ENCODE peak calls at places on chromosome 1, in four cellular contexts. One of them, this sample, is unnamed. For H3K9me2, the result is how much of the 10 kb centered on the place peaks cover.

GRCh38 chr1:240500681-240501080 is 111.3 kb downstream of the GREM2 start:
- DNase-seq in Karpas-422: no peak
- DNase-seq in OCI-LY7: no peak
- DNase-seq in PC-3: no peak
- DNase-seq in this sample: no peak

GRCh38 chr1:91948501-91949355 is 473 bp upstream of the BRDT start:
- DNase-seq in Karpas-422: no peak
- DNase-seq in OCI-LY7: no peak
- DNase-seq in PC-3: no peak
- DNase-seq in this sample: no peak

GRCh38 chr1:21839337-21840037 is 27.4 kb downstream of the LDLRAD2 start:
- DNase-seq in OCI-LY7: no peak
- DNase-seq in Karpas-422: no peak
- DNase-seq in PC-3: no peak
- DNase-seq in this sample: no peak

GRCh38 chr1:27436204-27437159 is 44.1 kb downstream of the GPR3 start:
- DNase-seq in OCI-LY7: peak
- DNase-seq in PC-3: peak
- DNase-seq in Karpas-422: peak
- DNase-seq in this sample: peak

GRCh38 chr1:56715161-56715560 is 70.0 kb downstream of the PRKAA2 start:
- DNase-seq in OCI-LY7: no peak
- DNase-seq in Karpas-422: no peak
- DNase-seq in PC-3: peak
- DNase-seq in this sample: peak

GRCh38 chr1:41529621-41530395 is 45.3 kb upstream of the EDN2 start:
- DNase-seq in Karpas-422: no peak
- DNase-seq in OCI-LY7: no peak
- DNase-seq in PC-3: no peak
- DNase-seq in this sample: no peak

GRCh38 chr1:29478046-29478791 is 241.9 kb downstream of the PTPRU start:
- DNase-seq in OCI-LY7: no peak
- DNase-seq in Karpas-422: no peak
- DNase-seq in PC-3: no peak
- DNase-seq in this sample: no peak

GRCh38 chr1:56414728-56415224 is 164.6 kb downstream of the PLPP3 start:
- DNase-seq in PC-3: peak
- DNase-seq in Karpas-422: no peak
- DNase-seq in OCI-LY7: no peak
- DNase-seq in this sample: peak

GRCh38 chr1:85372683-85373446 is 92.1 kb downstream of the DDAH1 start:
- DNase-seq in PC-3: no peak
- DNase-seq in OCI-LY7: no peak
- DNase-seq in Karpas-422: no peak
- DNase-seq in this sample: no peak

GRCh38 chr1:174000274-174000852 is 21.8 kb downstream of the RC3H1 start:
- DNase-seq in OCI-LY7: no peak
- DNase-seq in PC-3: no peak
- DNase-seq in Karpas-422: no peak
- DNase-seq in this sample: no peak

GRCh38 chr1:199311478-199312242 is 672.8 kb downstream of the PTPRC start:
- DNase-seq in OCI-LY7: no peak
- DNase-seq in Karpas-422: no peak
- DNase-seq in PC-3: no peak
- DNase-seq in this sample: no peak

GRCh38 chr1:151340870-151341754 is 5.9 kb downstream of the RFX5 start:
- DNase-seq in PC-3: peak
- DNase-seq in OCI-LY7: peak
- DNase-seq in Karpas-422: peak
- DNase-seq in this sample: peak

GRCh38 chr1:226798427-226799411 is 59.6 kb upstream of the ITPKB start:
- DNase-seq in OCI-LY7: peak
- DNase-seq in PC-3: no peak
- DNase-seq in Karpas-422: no peak
- DNase-seq in this sample: no peak

GRCh38 chr1:18384477-18384876 is 96.3 kb upstream of the KLHDC7A start:
- DNase-seq in PC-3: no peak
- DNase-seq in Karpas-422: no peak
- DNase-seq in OCI-LY7: no peak
- DNase-seq in this sample: no peak

GRCh38 chr1:216183007-216183406 is 240.2 kb downstream of the USH2A start:
- DNase-seq in PC-3: peak
- DNase-seq in OCI-LY7: no peak
- DNase-seq in Karpas-422: no peak
- DNase-seq in this sample: no peak

GRCh38 chr1:226034482-226034881 is 28.0 kb upstream of the H3-3A start:
- DNase-seq in OCI-LY7: no peak
- DNase-seq in Karpas-422: no peak
- DNase-seq in PC-3: peak
- DNase-seq in this sample: no peak

GRCh38 chr1:53295746-53296722 is 31.8 kb downstream of the LRP8 start:
- DNase-seq in OCI-LY7: no peak
- DNase-seq in PC-3: no peak
- DNase-seq in Karpas-422: no peak
- DNase-seq in this sample: no peak

GRCh38 chr1:152535774-152536173 is 21.5 kb downstream of the CRCT1 start:
- DNase-seq in OCI-LY7: no peak
- DNase-seq in Karpas-422: no peak
- DNase-seq in PC-3: no peak
- DNase-seq in this sample: no peak

GRCh38 chr1:152537496-152537895 is 23.2 kb downstream of the CRCT1 start:
- DNase-seq in Karpas-422: no peak
- DNase-seq in OCI-LY7: no peak
- DNase-seq in PC-3: no peak
- DNase-seq in this sample: no peak

GRCh38 chr1:152543808-152544207 is 22.8 kb downstream of the LCE3E start:
- DNase-seq in OCI-LY7: peak
- DNase-seq in Karpas-422: peak
- DNase-seq in PC-3: peak
- DNase-seq in this sample: no peak

GRCh38 chr1:152539901-152540300 is 25.6 kb downstream of the CRCT1 start:
- DNase-seq in Karpas-422: no peak
- DNase-seq in PC-3: no peak
- DNase-seq in OCI-LY7: no peak
- DNase-seq in this sample: no peak
- H3K9me2 ChIP-seq in Karpas-422: under half
- H3K9me2 ChIP-seq in PC-3: under half
- H3K9me2 ChIP-seq in OCI-LY7: under half
- H3K9me2 ChIP-seq in this sample: under half

GRCh38 chr1:109112056-109112651 is 1.8 kb upstream of the ELAPOR1 start:
- DNase-seq in OCI-LY7: peak
- DNase-seq in PC-3: peak
- DNase-seq in Karpas-422: peak
- DNase-seq in this sample: peak

GRCh38 chr1:109111386-109112055 is 2.4 kb upstream of the ELAPOR1 start:
- DNase-seq in Karpas-422: no peak
- DNase-seq in PC-3: no peak
- DNase-seq in OCI-LY7: no peak
- DNase-seq in this sample: no peak

GRCh38 chr1:109109906-109110305 is 4.0 kb upstream of the ELAPOR1 start:
- DNase-seq in OCI-LY7: no peak
- DNase-seq in PC-3: no peak
- DNase-seq in Karpas-422: no peak
- DNase-seq in this sample: no peak

GRCh38 chr1:109113787-109114568 is at the start of gene ELAPOR1:
- DNase-seq in Karpas-422: peak
- DNase-seq in OCI-LY7: no peak
- DNase-seq in PC-3: peak
- DNase-seq in this sample: no peak

DNA sequence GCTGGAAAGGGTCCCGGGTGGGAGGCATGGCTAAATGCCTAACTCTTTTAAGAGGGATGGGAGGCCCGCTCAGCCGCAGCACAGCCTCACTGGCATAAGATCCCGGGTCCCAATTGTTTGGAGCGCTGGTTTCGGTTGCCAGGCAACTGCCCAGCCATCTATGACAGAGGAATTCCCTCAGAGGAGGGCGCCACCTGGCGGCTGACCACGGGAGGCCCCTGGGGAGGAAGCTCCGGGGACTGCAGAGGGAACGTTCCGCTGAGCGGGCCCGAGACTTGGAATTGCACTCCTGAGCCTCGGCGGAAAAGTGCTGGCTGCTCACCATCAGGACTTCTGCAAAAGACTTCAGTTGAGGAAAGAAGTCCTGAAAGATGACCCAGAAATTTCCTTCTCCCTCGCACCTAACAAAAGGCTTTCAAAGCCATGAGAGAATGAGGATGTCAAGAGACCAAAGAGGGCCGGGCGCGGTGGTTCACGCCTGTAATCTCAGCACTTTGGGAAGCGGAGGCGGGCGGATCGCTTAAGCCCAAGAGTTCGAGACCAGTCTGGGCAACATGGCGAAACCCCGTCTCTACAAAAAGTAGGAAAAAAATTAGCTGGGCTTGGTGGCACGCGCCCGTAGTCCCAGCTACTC is 1.1 kb upstream of the ELAPOR1 start:
- DNase-seq in Karpas-422: peak
- DNase-seq in PC-3: peak
- DNase-seq in OCI-LY7: peak
- DNase-seq in this sample: peak
- H3K4me3 ChIP-seq in Karpas-422: peak
- H3K4me3 ChIP-seq in PC-3: peak
- H3K4me3 ChIP-seq in OCI-LY7: peak
- H3K4me3 ChIP-seq in this sample: no peak

DNA sequence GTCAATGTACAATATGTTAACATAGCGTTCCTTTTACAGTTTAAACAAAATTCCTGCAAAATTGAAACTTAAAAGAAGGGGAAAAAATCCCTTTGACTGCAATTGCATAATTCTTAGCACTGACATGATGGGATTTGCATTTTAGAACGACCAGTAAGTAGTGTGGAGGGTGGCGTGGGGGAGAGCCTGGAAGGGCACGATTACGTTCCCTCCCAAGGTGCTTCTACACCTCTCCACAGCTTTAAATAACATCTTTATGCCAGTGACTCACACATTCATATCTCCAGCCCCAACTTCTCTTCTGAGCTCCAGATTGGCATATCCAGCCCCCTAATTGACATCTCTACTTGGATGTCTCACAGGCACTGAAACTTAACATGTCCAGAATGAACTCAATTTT is 64.3 kb downstream of the OLFML3 start:
- DNase-seq in Karpas-422: no peak
- DNase-seq in OCI-LY7: no peak
- DNase-seq in PC-3: no peak
- DNase-seq in this sample: no peak
- H3K9me2 ChIP-seq in Karpas-422: under half
- H3K9me2 ChIP-seq in OCI-LY7: under half
- H3K9me2 ChIP-seq in PC-3: under half
- H3K9me2 ChIP-seq in this sample: under half

DNA sequence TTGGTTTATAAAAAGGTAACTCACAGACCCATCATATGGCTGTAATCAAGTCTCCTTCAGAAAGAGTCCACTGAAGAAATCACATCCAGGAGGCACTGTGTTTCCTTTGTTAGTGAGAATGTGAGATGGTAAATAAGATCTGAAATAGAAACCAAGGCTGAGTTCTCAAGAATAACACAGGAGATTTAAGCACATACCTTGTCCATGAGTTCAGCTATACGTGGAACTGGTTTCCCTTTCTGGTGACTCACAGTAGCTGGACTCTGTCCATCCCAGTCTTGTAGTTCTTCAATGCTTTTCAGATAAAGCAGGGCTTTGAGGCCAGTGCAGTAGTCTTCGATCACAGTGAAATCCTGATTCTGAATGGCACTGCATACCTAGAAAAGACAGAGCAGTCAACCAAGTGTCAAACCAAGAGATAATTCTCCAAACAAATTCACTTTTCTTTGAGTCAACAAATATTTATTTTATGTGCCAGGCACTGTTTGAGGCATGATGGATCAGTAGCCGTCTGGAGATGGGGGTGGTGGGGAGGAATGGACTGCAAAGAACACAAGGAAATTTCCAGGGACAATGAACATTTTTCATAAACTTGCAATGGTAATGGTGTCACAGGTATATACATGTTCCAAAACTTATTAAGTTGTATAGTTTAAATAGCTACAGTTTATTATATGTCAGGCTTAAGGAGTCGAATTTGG is 471.4 kb downstream of the PTBP2 start:
- DNase-seq in OCI-LY7: no peak
- DNase-seq in PC-3: peak
- DNase-seq in Karpas-422: no peak
- DNase-seq in this sample: peak
- H3K4me3 ChIP-seq in OCI-LY7: no peak
- H3K4me3 ChIP-seq in PC-3: peak
- H3K4me3 ChIP-seq in Karpas-422: no peak
- H3K4me3 ChIP-seq in this sample: no peak

GRCh38 chr1:181603735-181604410 is 120.6 kb downstream of the CACNA1E start:
- DNase-seq in OCI-LY7: no peak
- DNase-seq in Karpas-422: no peak
- DNase-seq in PC-3: no peak
- DNase-seq in this sample: no peak

GRCh38 chr1:181608951-181609350 is 125.6 kb downstream of the CACNA1E start:
- DNase-seq in OCI-LY7: no peak
- DNase-seq in PC-3: no peak
- DNase-seq in Karpas-422: no peak
- DNase-seq in this sample: no peak

GRCh38 chr1:181608386-181608785 is 125.1 kb downstream of the CACNA1E start:
- DNase-seq in Karpas-422: no peak
- DNase-seq in PC-3: no peak
- DNase-seq in OCI-LY7: no peak
- DNase-seq in this sample: no peak

GRCh38 chr1:181604482-181604881 is 121.2 kb downstream of the CACNA1E start:
- DNase-seq in Karpas-422: no peak
- DNase-seq in PC-3: no peak
- DNase-seq in OCI-LY7: no peak
- DNase-seq in this sample: no peak

GRCh38 chr1:181607524-181607923 is 124.2 kb downstream of the CACNA1E start:
- DNase-seq in PC-3: no peak
- DNase-seq in OCI-LY7: no peak
- DNase-seq in Karpas-422: no peak
- DNase-seq in this sample: no peak
- H3K9me2 ChIP-seq in PC-3: under half
- H3K9me2 ChIP-seq in OCI-LY7: under half
- H3K9me2 ChIP-seq in Karpas-422: under half
- H3K9me2 ChIP-seq in this sample: under half

DNA sequence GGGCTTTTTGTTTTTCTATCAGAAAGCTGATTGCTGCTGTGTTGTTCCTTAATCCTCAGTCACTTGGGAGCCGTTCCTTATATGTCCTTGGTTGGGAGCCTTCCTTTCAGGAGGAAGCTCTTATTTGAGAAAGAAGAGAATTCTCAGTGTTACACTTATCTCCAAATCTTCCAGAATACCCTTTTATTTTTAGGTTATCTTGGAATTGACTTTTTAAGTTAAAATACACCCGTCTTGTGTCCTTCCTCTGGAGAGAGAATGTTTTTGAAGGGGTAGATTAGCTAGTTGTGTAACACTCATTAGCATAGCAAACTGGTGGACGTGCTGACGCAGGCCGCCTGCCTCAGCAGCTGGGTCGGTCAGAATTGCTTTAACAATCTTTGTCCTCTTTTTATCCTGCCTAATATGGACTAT is 42.1 kb downstream of the LRRC8B start:
- DNase-seq in OCI-LY7: no peak
- DNase-seq in Karpas-422: no peak
- DNase-seq in PC-3: no peak
- DNase-seq in this sample: no peak
- H3K4me3 ChIP-seq in OCI-LY7: no peak
- H3K4me3 ChIP-seq in Karpas-422: no peak
- H3K4me3 ChIP-seq in PC-3: no peak
- H3K4me3 ChIP-seq in this sample: no peak